ENCODE peak calls at places on chromosomes 13 and 19, in six cellular contexts. T is astrocyte of the cerebellum, Z is cardiac fibroblast, E is BE2C, V is PC-9, P is endothelial cell. B is an unnamed sample.
A peak's percentile ranks its signal among the peaks of the same experiment; 100 is the strongest.

GRCh38 chr19:45130236-45130635 is 30.5 kb downstream of the NKPD1 start:
- DNase-seq in T (no peak), Z (no peak), E (no peak), V (no peak), P (no peak), B (no peak)

GRCh38 chr19:29478578-29479565 is 46.9 kb upstream of the VSTM2B start:
- DNase-seq in T (no peak), Z (no peak), E (peak; percentile 35), V (peak; percentile 24), P (peak; percentile 71), B (peak; percentile 74)

GRCh38 chr13:50589651-50590054 is 253.8 kb downstream of the DLEU7 start:
- DNase-seq in T (peak; percentile 55), Z (peak; percentile 71), E (no peak), V (peak; percentile 7), P (no peak), B (no peak)

GRCh38 chr19:29495091-29495490 is 30.7 kb upstream of the VSTM2B start:
- DNase-seq in T (no peak), Z (no peak), E (no peak), V (no peak), P (no peak), B (no peak)

GRCh38 chr19:40613669-40614594 is 12.8 kb downstream of the LTBP4 start:
- DNase-seq in T (no peak), Z (peak; percentile 86), E (peak; percentile 82), V (peak; percentile 89), P (peak; percentile 69), B (peak; percentile 86)

GRCh38 chr19:10936661-10937084 is 8.1 kb downstream of the TIMM29 start:
- DNase-seq in T (peak; percentile 72), Z (peak; percentile 89), E (peak; percentile 80), V (peak; percentile 45), P (peak; percentile 64), B (peak; percentile 63)

GRCh38 chr19:16216744-16217670 is 19.3 kb downstream of the AP1M1 start:
- DNase-seq in T (no peak), Z (no peak), E (no peak), V (no peak), P (no peak), B (no peak)

GRCh38 chr19:22893855-22894270 is 61.8 kb downstream of the ZNF723 start:
- DNase-seq in T (no peak), Z (no peak), E (no peak), V (no peak), P (no peak), B (no peak)

GRCh38 chr19:6340493-6341201 is 7.2 kb upstream of the ACER1 start:
- DNase-seq in T (no peak), Z (no peak), E (no peak), V (no peak), P (no peak), B (no peak)

GRCh38 chr19:39297931-39298634 is 1.9 kb downstream of the IFNL1 start:
- DNase-seq in T (no peak), Z (no peak), E (no peak), V (no peak), P (no peak), B (no peak)

GRCh38 chr13:48398450-48399095 is 14.3 kb downstream of the LPAR6 start:
- DNase-seq in T (no peak), Z (no peak), E (no peak), V (no peak), P (no peak), B (no peak)

GRCh38 chr19:10685210-10685609 is 16.0 kb upstream of the QTRT1 start:
- DNase-seq in T (no peak), Z (no peak), E (no peak), V (no peak), P (no peak), B (no peak)

GRCh38 chr13:44713793-44714469 is 137.8 kb upstream of the TSC22D1 start:
- DNase-seq in T (peak; percentile 93), Z (peak; percentile 94), E (no peak), V (peak; percentile 79), P (no peak), B (no peak)

GRCh38 chr13:41610426-41610825 is 153.1 kb downstream of the RGCC start:
- DNase-seq in T (peak; percentile 92), Z (peak; percentile 93), E (no peak), V (peak; percentile 84), P (no peak), B (no peak)

GRCh38 chr19:38556521-38557174 is 61.1 kb downstream of the MAP4K1 start:
- DNase-seq in T (no peak), Z (no peak), E (no peak), V (no peak), P (no peak), B (no peak)

GRCh38 chr13:32585625-32586021 is 629 bp upstream of the PDS5B start:
- DNase-seq in T (no peak), Z (no peak), E (no peak), V (peak; percentile 1), P (peak; percentile 10), B (peak; percentile 23)

GRCh38 chr19:23294141-23294540 is 43.9 kb upstream of the ZNF724 start:
- DNase-seq in T (no peak), Z (no peak), E (no peak), V (no peak), P (no peak), B (no peak)

GRCh38 chr13:28047784-28048388 is 52.5 kb downstream of the FLT3 start:
- DNase-seq in T (no peak), Z (no peak), E (no peak), V (no peak), P (no peak), B (no peak)

GRCh38 chr19:9834302-9834725 is 804 bp upstream of the PIN1 start:
- DNase-seq in T (no peak), Z (no peak), E (no peak), V (no peak), P (no peak), B (no peak)

GRCh38 chr13:31962661-31963345 is 68.8 kb upstream of the FRY start:
- DNase-seq in T (no peak), Z (no peak), E (no peak), V (no peak), P (no peak), B (no peak)

GRCh38 chr13:111956261-111957151 is 110.4 kb upstream of the SOX1 start:
- DNase-seq in T (no peak), Z (no peak), E (no peak), V (no peak), P (no peak), B (no peak)

GRCh38 chr19:31730270-31730669 is 381.0 kb upstream of the TSHZ3 start:
- DNase-seq in T (no peak), Z (no peak), E (no peak), V (no peak), P (no peak), B (no peak)

GRCh38 chr13:20492641-20493040 is 33.0 kb downstream of the CRYL1 start:
- DNase-seq in T (peak; percentile 11), Z (peak; percentile 33), E (peak; percentile 35), V (peak; percentile 33), P (peak; percentile 40), B (peak; percentile 32)

GRCh38 chr19:4373601-4374441 is 26.5 kb downstream of the SH3GL1 start:
- DNase-seq in T (no peak), Z (peak; percentile 46), E (peak; percentile 81), V (no peak), P (no peak), B (no peak)

GRCh38 chr19:30350995-30351394 is 21.2 kb upstream of the ZNF536 start:
- DNase-seq in T (no peak), Z (no peak), E (no peak), V (no peak), P (no peak), B (no peak)

GRCh38 chr13:49441846-49442245 is 2.0 kb downstream of the CAB39L start:
- DNase-seq in T (peak; percentile 81), Z (peak; percentile 18), E (no peak), V (no peak), P (no peak), B (no peak)

GRCh38 chr13:70104481-70104880 is 3.1 kb upstream of the ATXN8OS start:
- DNase-seq in T (no peak), Z (no peak), E (no peak), V (no peak), P (no peak), B (no peak)

DNA sequence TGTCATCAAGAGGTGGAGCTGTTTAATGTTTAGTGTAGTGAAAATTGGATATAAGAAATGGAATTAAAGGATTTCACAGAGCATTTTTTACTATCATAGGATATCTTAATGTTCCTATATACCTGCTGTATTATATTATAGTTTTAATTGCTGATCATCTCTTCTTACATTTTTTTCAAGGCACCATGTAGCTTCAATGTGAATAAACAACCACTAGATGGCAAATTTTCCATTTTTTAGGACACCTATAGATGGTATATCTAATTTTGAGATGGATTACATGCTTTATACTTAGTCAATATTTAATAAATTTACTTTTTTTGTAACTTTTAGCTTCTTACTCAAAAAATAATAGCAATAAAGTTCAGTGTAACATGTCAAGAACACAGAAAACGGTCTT is 9.0 kb upstream of the ATXN8OS start:
- DNase-seq in T (no peak), Z (no peak), E (no peak), V (no peak), P (no peak), B (no peak)
- TF ChIP-seq CTCF in T (peak; percentile 21), Z (peak; percentile 13), E (peak; percentile 54), V (peak; percentile 64), P (peak; percentile 76), B (peak; percentile 52)

GRCh38 chr13:107211073-107211472 is 643.1 kb upstream of the ARGLU1 start:
- DNase-seq in T (peak; percentile 89), Z (peak; percentile 90), E (peak; percentile 85), V (peak; percentile 73), P (peak; percentile 80), B (peak; percentile 84)
- TF ChIP-seq CTCF in T (peak; percentile 97), Z (peak; percentile 94), E (peak; percentile 98), V (peak; percentile 95), P (peak; percentile 79), B (peak; percentile 86)

GRCh38 chr19:1364070-1364719 is 19.5 kb upstream of the NDUFS7 start:
- DNase-seq in T (no peak), Z (peak; percentile 31), E (no peak), V (no peak), P (no peak), B (no peak)
- TF ChIP-seq CTCF in T (peak; percentile 42), Z (peak; percentile 34), E (peak; percentile 37), V (peak; percentile 33), P (peak; percentile 57), B (peak; percentile 57)

GRCh38 chr19:58466089-58466759 is 656 bp upstream of the ZNF324 start:
- DNase-seq in T (no peak), Z (no peak), E (no peak), V (no peak), P (no peak), B (no peak)

GRCh38 chr19:58471736-58472135 is 4.4 kb upstream of the ZNF446 start:
- DNase-seq in T (no peak), Z (no peak), E (no peak), V (no peak), P (no peak), B (no peak)

GRCh38 chr19:58469241-58470013 is 2.5 kb downstream of the ZNF324 start:
- DNase-seq in T (no peak), Z (no peak), E (no peak), V (no peak), P (no peak), B (no peak)

GRCh38 chr19:58468216-58468839 is 1.4 kb downstream of the ZNF324 start:
- DNase-seq in T (no peak), Z (no peak), E (no peak), V (no peak), P (no peak), B (no peak)

GRCh38 chr19:58466760-58467589 is at the start of gene ZNF324:
- DNase-seq in T (peak; percentile 89), Z (peak; percentile 96), E (peak; percentile 99), V (peak; percentile 96), P (peak; percentile 97), B (peak; percentile 99)
- TF ChIP-seq CTCF in T (no peak), Z (no peak), E (no peak), V (no peak), P (no peak), B (no peak)